ENCODE peak calls at places on chromosomes 5 and 9, in ten cellular contexts. Y is stimulated activated CD8-positive, alpha-beta memory T cell treated with anti-CD3 and anti-CD28 coated beads, Interleukin-2, amount 100 ng/mL, for 48 hours; S is NCI-H1092 treated with DMSO at 0.1 percent for 48 hours; I is fibroblast of mammary gland; W is adrenal gland; X is activated CD8-positive, alpha-beta T cell treated with anti-CD3 and anti-CD28 coated beads, Interleukin-2, amount 10 ng/mL, durations not matched to agents 7 days and 5 days; Z is activated gamma-delta T cell treated with Interleukin-2 at 50 U/mL for 16 hours; P is RWPE1; O is NCI-H1048; B is heart left ventricle. E is an unnamed sample.

GRCh38 chr9:115135786-115136185 is 17.8 kb upstream of the TNC start:
- DNase-seq in Y (no peak), S (no peak), I (peak), W (no peak), X (no peak), Z (no peak), P (no peak), O (no peak), B (no peak), E (no peak)

GRCh38 chr9:18493361-18494015 is 19.5 kb downstream of the ADAMTSL1 start:
- DNase-seq in Y (no peak), S (peak), I (peak), W (no peak), X (no peak), Z (no peak), P (no peak), O (no peak), B (no peak), E (no peak)

GRCh38 chr5:36696059-36696673 is 89.8 kb downstream of the SLC1A3 start:
- DNase-seq in Y (no peak), S (no peak), I (peak), W (peak), X (peak), Z (peak), P (peak), O (no peak), B (no peak), E (peak)

GRCh38 chr9:134824583-134824982 is 56.0 kb upstream of the FCN2 start:
- DNase-seq in Y (no peak), S (no peak), I (no peak), W (no peak), X (no peak), Z (no peak), P (no peak), O (no peak), B (no peak), E (no peak)

GRCh38 chr5:1312993-1313833 is 18.3 kb upstream of the TERT start:
- DNase-seq in Y (no peak), S (no peak), I (no peak), W (no peak), X (peak), Z (peak), P (no peak), O (no peak), B (no peak), E (peak)

GRCh38 chr5:173793677-173794570 is 94.2 kb upstream of the CPEB4 start:
- DNase-seq in Y (no peak), S (no peak), I (no peak), W (no peak), X (no peak), Z (no peak), P (peak), O (no peak), B (no peak), E (peak)

GRCh38 chr9:88535226-88535931 is 401 bp downstream of the NXNL2 start:
- DNase-seq in Y (no peak), S (no peak), I (no peak), W (no peak), X (peak), Z (no peak), P (no peak), O (no peak), B (peak), E (no peak)

GRCh38 chr5:76270214-76270613 is 132.9 kb upstream of the IQGAP2 start:
- DNase-seq in Y (no peak), S (no peak), I (peak), W (no peak), X (no peak), Z (no peak), P (peak), O (no peak), B (no peak), E (peak)

GRCh38 chr5:55187370-55187769 is 14.4 kb upstream of the CDC20B start:
- DNase-seq in Y (no peak), S (peak), I (no peak), W (no peak), X (no peak), Z (no peak), P (peak), O (peak), B (no peak), E (peak)

E was measured in MCF 10A.